ENCODE peak calls at places on chromosomes 13 and 19, in five cellular contexts. D is fibroblast of mammary gland, B is breast epithelium, N is body of pancreas, C is omental fat pad. E is an unnamed sample.

GRCh38 chr19:35269425-35270117 is 809 bp downstream of the USF2 start:
- DNase-seq in D (peak; percentile 74), B (peak; percentile 81), N (peak; percentile 92), C (peak; percentile 54), E (peak; percentile 90)

GRCh38 chr19:46014534-46014933 is 8.3 kb downstream of the PGLYRP1 start:
- DNase-seq in D (no peak), B (no peak), N (no peak), C (no peak), E (no peak)

GRCh38 chr19:35975608-35976214 is 19.3 kb upstream of the SDHAF1 start:
- DNase-seq in D (peak; percentile 22), B (no peak), N (no peak), C (no peak), E (no peak)

GRCh38 chr13:35992964-35993363 is 138.2 kb downstream of the DCLK1 start:
- DNase-seq in D (peak; percentile 83), B (no peak), N (no peak), C (no peak), E (no peak)

GRCh38 chr13:74761794-74762193 is 627.6 kb upstream of the KLF12 start:
- DNase-seq in D (peak; percentile 53), B (no peak), N (no peak), C (no peak), E (no peak)

GRCh38 chr13:102548811-102549210 is 48.0 kb upstream of the TPP2 start:
- DNase-seq in D (no peak), B (no peak), N (no peak), C (no peak), E (no peak)

GRCh38 chr19:34676697-34677385 is at the start of gene SCGB2B2:
- DNase-seq in D (no peak), B (no peak), N (no peak), C (no peak), E (no peak)

GRCh38 chr19:3516675-3517207 is 10.6 kb downstream of the FZR1 start:
- DNase-seq in D (no peak), B (no peak), N (peak; percentile 66), C (no peak), E (peak; percentile 68)

GRCh38 chr19:53906211-53907192 is 2.6 kb upstream of the CACNG7 start:
- DNase-seq in D (peak; percentile 10), B (no peak), N (peak; percentile 48), C (no peak), E (no peak)

GRCh38 chr13:63307239-63307638 is 1891.6 kb upstream of the PCDH20 start:
- DNase-seq in D (no peak), B (no peak), N (peak; percentile 40), C (no peak), E (no peak)

GRCh38 chr19:12733369-12733896 is 1.1 kb downstream of the TRIR start:
- DNase-seq in D (peak; percentile 74), B (no peak), N (no peak), C (no peak), E (no peak)

GRCh38 chr13:44223785-44224432 is 149.7 kb upstream of the SERP2 start:
- DNase-seq in D (no peak), B (no peak), N (no peak), C (no peak), E (no peak)

GRCh38 chr13:25112856-25113255 is 16.9 kb downstream of the PABPC3 start:
- DNase-seq in D (no peak), B (no peak), N (no peak), C (no peak), E (peak; percentile 6)

GRCh38 chr19:54674021-54674617 is 11.3 kb downstream of the LILRB4 start:
- DNase-seq in D (peak; percentile 39), B (no peak), N (no peak), C (no peak), E (no peak)

GRCh38 chr13:91845612-91846011 is 447.2 kb downstream of the GPC5 start:
- DNase-seq in D (no peak), B (no peak), N (no peak), C (no peak), E (no peak)

GRCh38 chr13:41639955-41640780 is 182.8 kb downstream of the RGCC start:
- DNase-seq in D (peak; percentile 52), B (no peak), N (no peak), C (no peak), E (no peak)

GRCh38 chr19:15318241-15318691 is 14.1 kb downstream of the BRD4 start:
- DNase-seq in D (no peak), B (no peak), N (no peak), C (no peak), E (no peak)

GRCh38 chr19:31232220-31232619 is 117.0 kb downstream of the TSHZ3 start:
- DNase-seq in D (peak; percentile 73), B (no peak), N (no peak), C (no peak), E (no peak)
- TF ChIP-seq CTCF in D (peak; percentile 10), B (no peak), N (no peak), C (no peak), E (peak; percentile 22)

GRCh38 chr19:50290011-50290410 is 39.2 kb downstream of the KCNC3 start:
- DNase-seq in D (no peak), B (no peak), N (no peak), C (no peak), E (no peak)
- TF ChIP-seq CTCF in D (no peak), B (no peak), N (no peak), C (no peak), E (no peak)

GRCh38 chr13:28059214-28059613 is 41.2 kb downstream of the FLT3 start:
- DNase-seq in D (peak; percentile 38), B (no peak), N (peak; percentile 78), C (no peak), E (no peak)
- TF ChIP-seq CTCF in D (peak; percentile 49), B (no peak), N (peak; percentile 22), C (no peak), E (peak; percentile 58)

GRCh38 chr19:10769533-10770491 is 51.9 kb downstream of the DNM2 start:
- DNase-seq in D (peak; percentile 60), B (no peak), N (peak; percentile 83), C (no peak), E (no peak)
- TF ChIP-seq CTCF in D (peak; percentile 44), B (peak; percentile 7), N (no peak), C (no peak), E (peak; percentile 50)

DNA sequence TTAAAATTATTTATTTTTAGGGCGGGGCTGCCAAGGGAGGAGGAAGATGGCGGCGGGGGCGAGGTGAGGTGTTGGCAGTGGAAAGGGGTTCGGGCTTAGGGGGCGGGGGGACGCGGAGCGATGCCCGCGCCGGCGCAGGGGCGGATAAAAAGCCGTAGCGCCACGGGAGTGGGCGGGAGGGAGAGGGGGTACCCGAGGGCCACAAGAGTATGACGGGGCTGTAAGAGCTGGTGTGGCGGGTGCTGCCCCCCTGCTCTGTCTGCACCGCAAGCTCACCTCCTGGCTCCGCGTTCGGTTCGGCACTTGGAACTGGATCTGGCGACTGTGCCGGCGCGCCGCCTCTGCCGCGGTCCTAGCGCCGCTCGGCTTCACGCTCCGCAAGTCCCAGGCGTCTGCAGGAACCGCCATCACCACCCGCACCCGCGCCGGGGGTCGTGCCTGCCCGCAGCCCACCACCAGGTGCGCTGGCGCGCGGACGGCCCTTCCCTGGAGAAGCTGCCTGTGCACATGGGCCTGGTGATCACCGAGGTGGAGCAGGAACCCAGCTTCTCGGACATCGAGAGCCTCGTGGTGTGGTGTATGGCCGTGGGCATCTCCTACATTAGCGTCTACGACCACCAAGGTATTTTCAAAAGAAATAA is 265.2 kb upstream of the SGCG start:
- DNase-seq in D (peak; percentile 54), B (no peak), N (peak; percentile 48), C (no peak), E (peak; percentile 84)
- TF ChIP-seq CTCF in D (no peak), B (no peak), N (no peak), C (no peak), E (peak; percentile 69)

E was measured in type B pancreatic cell.